ENCODE peak calls at places on chromosomes 16 and 17, in nine cellular contexts. A is lung microvascular endothelial cell; G is globus pallidus; S is NCI-H1694; Q is stimulated activated CD4-positive, alpha-beta T cell treated with anti-CD3 and anti-CD28 coated beads, Interleukin-2, amount 100 ng/mL, for 48 hours; F is ELR; Y is IMR-90; J is myocyte; L is NCI-H2171 treated with DMSO at 0.1 percent for 48 hours. E is an unnamed sample.

GRCh38 chr16:31409433-31409832 is 16.3 kb downstream of the ITGAD start:
- DNase-seq in A (no peak), G (no peak), S (no peak), Q (no peak), F (peak; percentile 62), Y (peak; percentile 66), J (peak; percentile 19), L (no peak), E (no peak)

GRCh38 chr16:19274178-19274797 is 11.2 kb upstream of the CLEC19A start:
- DNase-seq in A (no peak), G (no peak), S (no peak), Q (no peak), F (no peak), Y (no peak), J (no peak), L (no peak), E (no peak)

GRCh38 chr17:38326996-38327792 is 16.6 kb downstream of the GPR179 start:
- DNase-seq in A (no peak), G (no peak), S (no peak), Q (no peak), F (no peak), Y (no peak), J (no peak), L (peak; percentile 37), E (peak; percentile 78)

GRCh38 chr17:63772801-63773271 is 561 bp downstream of the CCDC47 start:
- DNase-seq in A (no peak), G (no peak), S (no peak), Q (no peak), F (peak; percentile 48), Y (peak; percentile 31), J (peak; percentile 47), L (no peak), E (peak; percentile 7)

GRCh38 chr16:19389246-19389645 is 28.4 kb upstream of the TMC5 start:
- DNase-seq in A (peak; percentile 53), G (no peak), S (no peak), Q (peak; percentile 24), F (peak; percentile 65), Y (no peak), J (peak; percentile 24), L (peak; percentile 26), E (peak; percentile 20)

GRCh38 chr17:3038941-3039340 is 24.5 kb downstream of the OR1D5 start:
- DNase-seq in A (no peak), G (no peak), S (no peak), Q (no peak), F (no peak), Y (no peak), J (no peak), L (peak; percentile 73), E (no peak)

GRCh38 chr16:72367841-72368240 is 195.9 kb upstream of the PMFBP1 start:
- DNase-seq in A (no peak), G (no peak), S (no peak), Q (no peak), F (no peak), Y (no peak), J (no peak), L (no peak), E (no peak)

GRCh38 chr17:41082565-41083136 is 1.3 kb upstream of the KRTAP4-7 start:
- DNase-seq in A (no peak), G (no peak), S (no peak), Q (no peak), F (peak; percentile 93), Y (peak; percentile 35), J (no peak), L (no peak), E (no peak)

GRCh38 chr17:50283246-50283645 is 9.0 kb downstream of the TMEM92 start:
- DNase-seq in A (no peak), G (no peak), S (no peak), Q (peak; percentile 17), F (no peak), Y (no peak), J (no peak), L (no peak), E (no peak)

GRCh38 chr16:78743556-78743955 is 644.1 kb downstream of the WWOX start:
- DNase-seq in A (no peak), G (no peak), S (no peak), Q (no peak), F (no peak), Y (no peak), J (no peak), L (no peak), E (no peak)

GRCh38 chr16:71845639-71846431 is at the start of gene ATXN1L:
- DNase-seq in A (peak; percentile 90), G (peak; percentile 83), S (peak; percentile 74), Q (peak; percentile 95), F (peak; percentile 94), Y (peak; percentile 88), J (peak; percentile 94), L (peak; percentile 89), E (peak; percentile 89)

GRCh38 chr17:76078859-76079576 is at the start of gene ZACN:
- DNase-seq in A (no peak), G (no peak), S (no peak), Q (no peak), F (no peak), Y (no peak), J (no peak), L (no peak), E (no peak)

GRCh38 chr17:28756025-28756804 is 12.4 kb downstream of the TRAF4 start:
- DNase-seq in A (no peak), G (no peak), S (no peak), Q (no peak), F (no peak), Y (no peak), J (no peak), L (no peak), E (no peak)

GRCh38 chr16:26598061-26598460 is 468.7 kb upstream of the C16orf82 start:
- DNase-seq in A (no peak), G (no peak), S (no peak), Q (peak; percentile 25), F (no peak), Y (no peak), J (no peak), L (no peak), E (no peak)

GRCh38 chr17:76840443-76840767 is 27.8 kb upstream of the MGAT5B start:
- DNase-seq in A (no peak), G (no peak), S (no peak), Q (no peak), F (no peak), Y (no peak), J (no peak), L (no peak), E (no peak)

GRCh38 chr17:28724500-28725165 is 1.4 kb downstream of the TLCD1 start:
- DNase-seq in A (no peak), G (no peak), S (no peak), Q (no peak), F (no peak), Y (no peak), J (no peak), L (peak; percentile 31), E (no peak)

GRCh38 chr17:77068915-77069314 is 71.9 kb upstream of the SEC14L1 start:
- DNase-seq in A (no peak), G (no peak), S (no peak), Q (no peak), F (peak; percentile 38), Y (no peak), J (no peak), L (no peak), E (no peak)

GRCh38 chr16:88651276-88651988 is 579 bp upstream of the CYBA start:
- DNase-seq in A (peak; percentile 93), G (no peak), S (no peak), Q (peak; percentile 60), F (no peak), Y (no peak), J (no peak), L (no peak), E (no peak)

GRCh38 chr16:85822145-85822544 is 22.6 kb downstream of the COX4I1 start:
- DNase-seq in A (no peak), G (no peak), S (no peak), Q (no peak), F (no peak), Y (no peak), J (no peak), L (no peak), E (no peak)

GRCh38 chr16:70438325-70438982 is 446 bp downstream of the ST3GAL2 start:
- DNase-seq in A (peak; percentile 44), G (no peak), S (no peak), Q (no peak), F (peak; percentile 24), Y (no peak), J (no peak), L (no peak), E (no peak)

GRCh38 chr17:75889454-75889853 is 7.3 kb downstream of the TRIM65 start:
- DNase-seq in A (no peak), G (no peak), S (no peak), Q (no peak), F (peak; percentile 37), Y (no peak), J (no peak), L (no peak), E (no peak)

GRCh38 chr16:89815639-89816348 is 653 bp downstream of the FANCA start:
- DNase-seq in A (no peak), G (no peak), S (no peak), Q (no peak), F (peak; percentile 40), Y (no peak), J (no peak), L (no peak), E (no peak)

GRCh38 chr17:82963104-82963950 is 116.1 kb upstream of the METRNL start:
- DNase-seq in A (peak; percentile 91), G (peak; percentile 19), S (no peak), Q (no peak), F (peak; percentile 86), Y (peak; percentile 77), J (peak; percentile 62), L (no peak), E (peak; percentile 75)